ENCODE peak calls at places on chromosome 22, in six cellular contexts. R is psoas muscle, G is heart left ventricle, T is endothelial cell, F is bronchial epithelial cell, L is kidney epithelial cell. H is an unnamed sample.
A peak's percentile ranks its signal among the peaks of the same experiment; 100 is the strongest.

GRCh38 chr22:40855960-40856512 is 403 bp downstream of the ST13 start:
- DNase-seq in R (peak; percentile 77), G (no peak), F (peak; percentile 23), T (peak; percentile 44), L (no peak), H (no peak)

GRCh38 chr22:22193923-22194322 is 50.7 kb upstream of the VPREB1 start:
- DNase-seq in L (no peak), R (no peak), G (no peak), F (no peak), T (no peak), H (no peak)

GRCh38 chr22:26172389-26172990 is 3.2 kb downstream of the SEZ6L start:
- DNase-seq in F (peak; percentile 30), G (no peak), L (no peak), R (peak; percentile 58), T (peak; percentile 74), H (peak; percentile 59)

GRCh38 chr22:22235564-22235963 is 9.0 kb upstream of the VPREB1 start:
- DNase-seq in G (no peak), R (no peak), L (no peak), T (peak; percentile 33), F (peak; percentile 24), H (peak; percentile 33)

GRCh38 chr22:24410110-24410856 is 17.1 kb upstream of the ADORA2A start:
- DNase-seq in L (no peak), G (no peak), F (peak; percentile 30), T (no peak), R (peak; percentile 23), H (no peak)

GRCh38 chr22:17441326-17441725 is 72.1 kb downstream of the CECR2 start:
- DNase-seq in R (no peak), T (no peak), L (no peak), F (no peak), G (no peak), H (no peak)

GRCh38 chr22:39871008-39871798 is 22.4 kb downstream of the ENTHD1 start:
- DNase-seq in F (no peak), R (no peak), L (no peak), T (no peak), G (no peak), H (no peak)

GRCh38 chr22:43186272-43187170 is at the start of gene TTLL12:
- DNase-seq in G (peak; percentile 49), R (peak; percentile 80), T (peak; percentile 61), F (no peak), L (no peak), H (peak; percentile 43)

GRCh38 chr22:24553597-24554315 is 1.2 kb downstream of the GUCD1 start:
- DNase-seq in R (peak; percentile 78), T (no peak), L (no peak), F (no peak), G (peak; percentile 71), H (no peak)

GRCh38 chr22:50009765-50010675 is 2.5 kb downstream of the IL17REL start:
- DNase-seq in G (no peak), T (peak; percentile 16), L (no peak), F (no peak), R (no peak), H (no peak)

GRCh38 chr22:23519442-23520177 is 60.5 kb downstream of the IGLL1 start:
- DNase-seq in F (no peak), R (peak; percentile 23), L (no peak), T (no peak), G (no peak), H (no peak)

GRCh38 chr22:17867160-17867785 is 93.0 kb upstream of the BID start:
- DNase-seq in F (no peak), R (peak; percentile 77), L (no peak), G (peak; percentile 84), T (no peak), H (no peak)

GRCh38 chr22:27866136-27867091 is 52.6 kb downstream of the PITPNB start:
- DNase-seq in T (no peak), L (peak; percentile 19), R (no peak), G (no peak), F (peak; percentile 96), H (no peak)

GRCh38 chr22:26479043-26479791 is 4.4 kb downstream of the HPS4 start:
- DNase-seq in T (no peak), L (no peak), R (no peak), F (no peak), G (no peak), H (no peak)

DNA sequence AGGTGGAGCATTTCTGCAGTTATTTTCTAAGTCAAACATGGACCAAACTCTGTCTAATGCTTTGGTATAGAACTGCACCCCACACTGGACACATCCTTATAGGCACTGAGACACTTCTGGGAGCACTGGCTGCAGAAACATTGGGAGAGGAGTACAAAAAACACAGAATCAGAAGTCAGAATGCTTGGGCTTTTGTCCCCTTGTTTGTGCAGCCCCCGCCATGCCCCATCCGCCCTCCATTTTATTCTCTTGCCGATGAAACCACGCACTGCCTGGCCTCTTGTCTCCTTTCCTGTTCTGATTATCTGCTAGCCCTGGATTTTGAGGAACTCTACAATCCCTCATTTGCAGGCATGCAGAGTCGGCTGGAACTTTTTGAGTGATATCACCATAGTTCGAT is 1201.2 kb downstream of the TBC1D22A start:
- DNase-seq in G (no peak), L (no peak), T (no peak), R (no peak), F (no peak), H (no peak)
- TF ChIP-seq CTCF in G (no peak), L (no peak), T (no peak), R (no peak), F (no peak), H (no peak)

GRCh38 chr22:48060266-48060665 is 1297.8 kb downstream of the TBC1D22A start:
- DNase-seq in L (no peak), F (no peak), R (no peak), T (no peak), G (no peak), H (no peak)
- TF ChIP-seq CTCF in L (no peak), F (no peak), R (no peak), T (no peak), G (no peak), H (no peak)

DNA sequence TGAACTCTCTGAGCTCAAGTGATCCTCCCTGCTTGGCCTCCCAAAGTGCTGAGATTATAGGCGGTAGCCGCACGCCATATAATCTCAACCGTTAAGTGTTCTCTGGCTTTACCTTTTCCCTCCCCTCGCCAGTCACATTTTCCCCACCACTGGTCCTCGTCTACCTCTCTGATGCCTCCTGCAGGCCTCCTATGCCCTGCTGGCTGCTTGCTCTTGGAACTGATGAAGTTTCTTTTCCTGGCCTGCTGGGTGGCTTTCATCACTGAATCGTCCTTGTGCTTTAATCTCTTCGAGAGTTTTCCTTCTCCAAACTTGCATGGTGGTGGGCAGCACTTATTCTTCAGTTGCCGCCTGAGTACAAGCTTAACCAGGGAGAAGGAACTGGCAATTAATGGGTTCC is 1.4 kb downstream of the C22orf31 start:
- DNase-seq in G (no peak), F (no peak), R (no peak), T (no peak), L (no peak), H (no peak)
- TF ChIP-seq CTCF in G (no peak), F (no peak), R (no peak), T (no peak), L (no peak), H (no peak)

DNA sequence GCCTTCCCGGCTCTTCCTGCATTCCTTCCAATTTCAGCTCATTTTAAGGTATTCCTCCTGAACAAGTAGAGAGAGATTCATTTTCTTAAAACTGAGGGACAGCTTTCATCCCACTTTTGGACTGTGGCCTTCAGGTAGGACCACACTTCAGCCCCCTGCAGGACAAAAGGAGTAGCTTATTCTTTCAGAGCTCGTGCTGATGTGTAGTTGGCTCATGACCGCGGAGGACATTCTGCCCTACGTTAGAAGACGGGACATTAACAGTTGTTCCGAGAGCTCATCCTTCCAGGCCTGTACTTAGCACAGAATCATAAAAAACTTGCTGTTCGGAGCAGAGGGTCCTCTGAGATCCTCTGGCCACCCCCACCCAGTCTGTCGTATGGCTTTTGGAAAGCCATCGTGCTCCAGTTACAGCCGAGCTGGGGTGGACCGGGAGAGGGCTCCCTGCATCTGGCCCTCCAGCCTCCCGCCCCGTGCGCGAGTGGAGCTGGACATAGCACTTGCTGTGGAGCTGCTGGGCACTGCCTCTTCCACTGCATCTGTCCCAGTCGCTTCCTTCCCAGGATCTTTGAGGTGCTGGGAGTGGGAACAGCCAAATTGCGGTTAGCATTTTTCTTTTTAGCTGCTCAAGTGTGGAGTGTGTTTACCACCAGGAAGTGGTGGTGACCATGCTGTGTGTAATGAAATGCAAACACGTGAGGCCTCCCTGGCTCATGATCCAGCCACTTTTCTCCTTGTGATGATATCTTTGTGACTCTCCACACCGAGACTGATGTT is 250.3 kb downstream of the TBC1D22A start:
- DNase-seq in R (no peak), F (peak; percentile 44), L (peak; percentile 26), T (no peak), G (no peak), H (no peak)
- TF ChIP-seq CTCF in R (no peak), F (no peak), L (peak; percentile 17), T (peak; percentile 49), G (no peak), H (peak; percentile 40)

GRCh38 chr22:45548441-45548840 is 45.8 kb downstream of the FBLN1 start:
- DNase-seq in F (no peak), G (no peak), R (peak; percentile 51), T (no peak), L (no peak), H (no peak)

GRCh38 chr22:45550416-45550815 is 47.7 kb downstream of the FBLN1 start:
- DNase-seq in T (no peak), G (no peak), R (peak; percentile 41), L (no peak), F (no peak), H (no peak)

GRCh38 chr22:45550891-45551290 is 48.2 kb downstream of the FBLN1 start:
- DNase-seq in L (no peak), F (no peak), G (no peak), T (no peak), R (peak; percentile 32), H (no peak)

GRCh38 chr22:45549739-45550138 is 47.1 kb downstream of the FBLN1 start:
- DNase-seq in L (no peak), F (peak; percentile 57), G (no peak), R (no peak), T (no peak), H (no peak)

DNA sequence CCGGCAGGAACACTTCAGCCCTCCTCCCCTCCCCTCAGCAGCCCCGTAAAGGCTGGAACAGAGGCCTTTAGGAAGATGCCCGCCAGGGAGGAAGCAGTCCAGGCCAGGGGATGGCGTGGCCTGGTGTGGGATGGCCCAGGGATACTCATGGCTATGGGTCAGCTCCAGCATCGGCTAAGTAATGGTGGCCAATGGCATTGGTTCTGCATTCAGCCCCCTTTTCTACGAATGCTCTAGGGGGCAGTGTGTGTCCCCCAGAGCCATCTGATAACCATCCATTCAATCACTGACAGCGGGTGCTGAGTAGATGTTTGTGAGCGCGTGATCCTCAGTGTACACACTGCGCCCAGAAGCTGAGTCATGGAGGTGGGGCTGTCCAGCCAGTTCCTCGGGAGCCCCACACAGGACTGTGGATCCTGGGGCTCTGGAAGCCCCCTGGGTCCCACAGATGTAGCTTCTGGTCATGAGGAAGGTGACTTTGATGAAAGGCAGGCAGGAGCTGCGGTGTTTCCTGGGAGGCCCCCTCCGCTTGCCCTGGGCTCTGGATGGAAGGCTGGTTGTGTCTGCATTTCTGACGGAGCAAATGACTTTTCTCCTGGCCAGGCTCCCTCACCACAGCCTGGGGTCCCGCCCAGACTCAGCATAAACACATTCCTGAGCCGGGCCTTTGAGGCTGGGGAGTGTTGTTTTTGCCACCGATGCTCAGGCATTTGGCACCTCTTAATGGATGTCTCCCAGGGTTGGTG is 46.5 kb downstream of the FBLN1 start:
- DNase-seq in T (no peak), G (peak; percentile 52), R (peak; percentile 68), L (no peak), F (peak; percentile 87), H (no peak)
- TF ChIP-seq CTCF in T (no peak), G (no peak), R (peak; percentile 7), L (no peak), F (peak; percentile 42), H (peak; percentile 42)

H was measured in neural crest cell.